ENCODE peak calls at places on chromosomes 6 and 20, in nine cellular contexts. One of them, this sample, is unnamed.

GRCh38 chr20:34791289-34792020 is 34.0 kb downstream of the NCOA6 start:
- DNase-seq in nephron progenitor cell: no peak
- DNase-seq in epithelial cell of prostate: no peak
- DNase-seq in posterior vena cava: no peak
- DNase-seq in GM03348: peak; percentile 65
- DNase-seq in EL: peak; percentile 74
- DNase-seq in iPS-NIHi11: peak; percentile 16
- DNase-seq in mammary epithelial cell: no peak
- DNase-seq in K562: no peak
- DNase-seq in this sample: no peak

GRCh38 chr6:166435574-166435973 is 52.8 kb upstream of the MPC1 start:
- DNase-seq in posterior vena cava: no peak
- DNase-seq in K562: no peak
- DNase-seq in epithelial cell of prostate: no peak
- DNase-seq in EL: no peak
- DNase-seq in nephron progenitor cell: no peak
- DNase-seq in mammary epithelial cell: no peak
- DNase-seq in GM03348: no peak
- DNase-seq in iPS-NIHi11: no peak
- DNase-seq in this sample: no peak

GRCh38 chr6:56850618-56851017 is 104.3 kb upstream of the BEND6 start:
- DNase-seq in epithelial cell of prostate: no peak
- DNase-seq in iPS-NIHi11: no peak
- DNase-seq in nephron progenitor cell: no peak
- DNase-seq in posterior vena cava: no peak
- DNase-seq in EL: peak; percentile 13
- DNase-seq in mammary epithelial cell: peak; percentile 8
- DNase-seq in GM03348: no peak
- DNase-seq in K562: no peak
- DNase-seq in this sample: no peak

GRCh38 chr6:13263669-13264068 is 64.7 kb downstream of the TBC1D7 start:
- DNase-seq in GM03348: no peak
- DNase-seq in EL: no peak
- DNase-seq in mammary epithelial cell: no peak
- DNase-seq in epithelial cell of prostate: no peak
- DNase-seq in iPS-NIHi11: no peak
- DNase-seq in K562: no peak
- DNase-seq in posterior vena cava: no peak
- DNase-seq in nephron progenitor cell: no peak
- DNase-seq in this sample: no peak

GRCh38 chr6:148518371-148519156 is 175.9 kb downstream of the SASH1 start:
- DNase-seq in mammary epithelial cell: no peak
- DNase-seq in EL: no peak
- DNase-seq in nephron progenitor cell: no peak
- DNase-seq in posterior vena cava: no peak
- DNase-seq in GM03348: no peak
- DNase-seq in K562: no peak
- DNase-seq in iPS-NIHi11: no peak
- DNase-seq in epithelial cell of prostate: no peak
- DNase-seq in this sample: no peak

GRCh38 chr6:142899101-142899760 is 45.7 kb downstream of the HIVEP2 start:
- DNase-seq in mammary epithelial cell: no peak
- DNase-seq in K562: no peak
- DNase-seq in EL: no peak
- DNase-seq in GM03348: no peak
- DNase-seq in iPS-NIHi11: no peak
- DNase-seq in posterior vena cava: no peak
- DNase-seq in nephron progenitor cell: no peak
- DNase-seq in epithelial cell of prostate: no peak
- DNase-seq in this sample: no peak

GRCh38 chr6:79947191-79948173 is at the start of gene ELOVL4:
- DNase-seq in posterior vena cava: peak; percentile 89
- DNase-seq in EL: peak; percentile 82
- DNase-seq in GM03348: peak; percentile 92
- DNase-seq in mammary epithelial cell: peak; percentile 92
- DNase-seq in nephron progenitor cell: peak; percentile 81
- DNase-seq in K562: no peak
- DNase-seq in epithelial cell of prostate: peak; percentile 34
- DNase-seq in iPS-NIHi11: peak; percentile 86
- DNase-seq in this sample: peak; percentile 72

GRCh38 chr6:148934956-148935355 is 188.1 kb downstream of the UST start:
- DNase-seq in GM03348: peak; percentile 36
- DNase-seq in iPS-NIHi11: no peak
- DNase-seq in EL: no peak
- DNase-seq in epithelial cell of prostate: no peak
- DNase-seq in K562: no peak
- DNase-seq in posterior vena cava: no peak
- DNase-seq in nephron progenitor cell: no peak
- DNase-seq in mammary epithelial cell: no peak
- DNase-seq in this sample: no peak

GRCh38 chr6:31403283-31403989 is at the start of gene MICA:
- DNase-seq in epithelial cell of prostate: peak; percentile 48
- DNase-seq in K562: peak; percentile 97
- DNase-seq in GM03348: peak; percentile 94
- DNase-seq in iPS-NIHi11: peak; percentile 95
- DNase-seq in mammary epithelial cell: peak; percentile 95
- DNase-seq in nephron progenitor cell: peak; percentile 89
- DNase-seq in posterior vena cava: peak; percentile 96
- DNase-seq in EL: peak; percentile 96
- DNase-seq in this sample: peak; percentile 97

GRCh38 chr6:84804720-84805119 is 40.3 kb upstream of the TBX18 start:
- DNase-seq in GM03348: peak; percentile 29
- DNase-seq in mammary epithelial cell: peak; percentile 76
- DNase-seq in K562: no peak
- DNase-seq in epithelial cell of prostate: no peak
- DNase-seq in EL: peak; percentile 32
- DNase-seq in posterior vena cava: no peak
- DNase-seq in nephron progenitor cell: no peak
- DNase-seq in iPS-NIHi11: no peak
- DNase-seq in this sample: peak; percentile 30

GRCh38 chr6:16898640-16899428 is 137.6 kb upstream of the ATXN1 start:
- DNase-seq in mammary epithelial cell: no peak
- DNase-seq in posterior vena cava: no peak
- DNase-seq in EL: no peak
- DNase-seq in iPS-NIHi11: no peak
- DNase-seq in K562: no peak
- DNase-seq in nephron progenitor cell: no peak
- DNase-seq in GM03348: no peak
- DNase-seq in epithelial cell of prostate: no peak
- DNase-seq in this sample: no peak